ENCODE peak calls at places on chromosomes 1 and 21, in eight cellular contexts. One of them, this sample, is unnamed.
A peak's percentile ranks its signal among the peaks of the same experiment; 100 is the strongest.

GRCh38 chr1:21874778-21875547 is 62.1 kb downstream of the HSPG2 start:
- DNase-seq in foreskin fibroblast: no peak
- DNase-seq in NB4: no peak
- DNase-seq in colonic mucosa: no peak
- DNase-seq in GM10248: no peak
- DNase-seq in mucosa of descending colon: no peak
- DNase-seq in fibroblast of the aortic adventitia: no peak
- DNase-seq in mesothelial cell of epicardium: no peak
- DNase-seq in this sample: no peak

GRCh38 chr1:201461783-201462441 is 7.1 kb downstream of the PHLDA3 start:
- DNase-seq in foreskin fibroblast: peak; percentile 98
- DNase-seq in NB4: peak; percentile 71
- DNase-seq in colonic mucosa: peak; percentile 67
- DNase-seq in GM10248: no peak
- DNase-seq in mucosa of descending colon: peak; percentile 50
- DNase-seq in fibroblast of the aortic adventitia: peak; percentile 98
- DNase-seq in mesothelial cell of epicardium: no peak
- DNase-seq in this sample: no peak

GRCh38 chr21:16195476-16195875 is 465.7 kb downstream of the USP25 start:
- DNase-seq in foreskin fibroblast: peak; percentile 79
- DNase-seq in NB4: no peak
- DNase-seq in colonic mucosa: no peak
- DNase-seq in GM10248: no peak
- DNase-seq in mucosa of descending colon: no peak
- DNase-seq in fibroblast of the aortic adventitia: peak; percentile 85
- DNase-seq in mesothelial cell of epicardium: no peak
- DNase-seq in this sample: no peak

GRCh38 chr1:219039755-219040154 is 133.9 kb upstream of the LYPLAL1 start:
- DNase-seq in foreskin fibroblast: no peak
- DNase-seq in NB4: no peak
- DNase-seq in colonic mucosa: no peak
- DNase-seq in GM10248: no peak
- DNase-seq in mucosa of descending colon: no peak
- DNase-seq in fibroblast of the aortic adventitia: peak; percentile 72
- DNase-seq in mesothelial cell of epicardium: no peak
- DNase-seq in this sample: no peak

GRCh38 chr1:176903474-176903873 is 261.0 kb downstream of the ASTN1 start:
- DNase-seq in foreskin fibroblast: peak; percentile 47
- DNase-seq in NB4: no peak
- DNase-seq in colonic mucosa: no peak
- DNase-seq in GM10248: no peak
- DNase-seq in mucosa of descending colon: no peak
- DNase-seq in fibroblast of the aortic adventitia: peak; percentile 27
- DNase-seq in mesothelial cell of epicardium: no peak
- DNase-seq in this sample: no peak

GRCh38 chr1:219837274-219837993 is 90.9 kb downstream of the SLC30A10 start:
- DNase-seq in foreskin fibroblast: peak; percentile 75
- DNase-seq in NB4: peak; percentile 61
- DNase-seq in colonic mucosa: peak; percentile 46
- DNase-seq in GM10248: peak; percentile 45
- DNase-seq in mucosa of descending colon: peak; percentile 74
- DNase-seq in fibroblast of the aortic adventitia: peak; percentile 81
- DNase-seq in mesothelial cell of epicardium: no peak
- DNase-seq in this sample: peak; percentile 50

GRCh38 chr1:59926381-59927243 is at the start of gene CYP2J2:
- DNase-seq in foreskin fibroblast: peak; percentile 79
- DNase-seq in NB4: no peak
- DNase-seq in colonic mucosa: peak; percentile 86
- DNase-seq in GM10248: peak; percentile 35
- DNase-seq in mucosa of descending colon: peak; percentile 78
- DNase-seq in fibroblast of the aortic adventitia: peak; percentile 3
- DNase-seq in mesothelial cell of epicardium: peak; percentile 21
- DNase-seq in this sample: no peak

GRCh38 chr21:40029888-40030287 is 162.7 kb downstream of the PCP4 start:
- DNase-seq in foreskin fibroblast: no peak
- DNase-seq in NB4: no peak
- DNase-seq in colonic mucosa: no peak
- DNase-seq in GM10248: no peak
- DNase-seq in mucosa of descending colon: no peak
- DNase-seq in fibroblast of the aortic adventitia: no peak
- DNase-seq in mesothelial cell of epicardium: no peak
- DNase-seq in this sample: no peak

GRCh38 chr1:179831225-179831624 is 46.4 kb downstream of the TOR1AIP2 start:
- DNase-seq in foreskin fibroblast: no peak
- DNase-seq in NB4: no peak
- DNase-seq in colonic mucosa: no peak
- DNase-seq in GM10248: no peak
- DNase-seq in mucosa of descending colon: no peak
- DNase-seq in fibroblast of the aortic adventitia: no peak
- DNase-seq in mesothelial cell of epicardium: no peak
- DNase-seq in this sample: no peak

GRCh38 chr1:236064674-236065508 is at the start of gene NID1:
- DNase-seq in foreskin fibroblast: peak; percentile 95
- DNase-seq in NB4: no peak
- DNase-seq in colonic mucosa: peak; percentile 56
- DNase-seq in GM10248: peak; percentile 56
- DNase-seq in mucosa of descending colon: peak; percentile 47
- DNase-seq in fibroblast of the aortic adventitia: peak; percentile 76
- DNase-seq in mesothelial cell of epicardium: peak; percentile 42
- DNase-seq in this sample: peak; percentile 74

GRCh38 chr1:215987092-215987855 is 420.2 kb downstream of the KCTD3 start:
- DNase-seq in foreskin fibroblast: no peak
- DNase-seq in NB4: peak; percentile 12
- DNase-seq in colonic mucosa: no peak
- DNase-seq in GM10248: no peak
- DNase-seq in mucosa of descending colon: no peak
- DNase-seq in fibroblast of the aortic adventitia: no peak
- DNase-seq in mesothelial cell of epicardium: no peak
- DNase-seq in this sample: no peak

DNA sequence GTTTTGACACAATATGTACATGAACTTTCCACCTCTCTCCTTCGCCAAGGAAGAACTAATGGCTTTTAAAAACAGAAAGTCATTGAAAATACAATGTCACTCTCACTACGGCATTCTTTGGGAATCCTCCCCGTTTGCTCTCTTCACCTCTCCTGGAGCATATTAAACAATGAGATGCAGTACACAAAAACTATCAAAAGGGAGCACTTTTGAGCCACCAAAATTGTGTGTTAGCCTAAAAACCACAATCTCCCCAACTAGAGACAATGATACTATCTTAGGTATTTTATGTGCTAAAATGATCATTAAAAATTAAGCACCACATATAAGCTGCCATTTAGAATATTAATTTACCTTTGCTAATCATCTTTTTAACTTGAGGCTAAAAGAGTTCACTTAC is 425.5 kb downstream of the KCTD3 start:
- DNase-seq in foreskin fibroblast: peak; percentile 2
- DNase-seq in NB4: peak; percentile 12
- DNase-seq in colonic mucosa: no peak
- DNase-seq in GM10248: peak; percentile 8
- DNase-seq in mucosa of descending colon: no peak
- DNase-seq in fibroblast of the aortic adventitia: peak; percentile 28
- DNase-seq in mesothelial cell of epicardium: no peak
- DNase-seq in this sample: peak; percentile 4
- TF ChIP-seq CTCF in foreskin fibroblast: peak; percentile 49
- TF ChIP-seq CTCF in NB4: peak; percentile 18
- TF ChIP-seq CTCF in colonic mucosa: no peak
- TF ChIP-seq CTCF in GM10248: peak; percentile 9
- TF ChIP-seq CTCF in mucosa of descending colon: no peak
- TF ChIP-seq CTCF in fibroblast of the aortic adventitia: peak; percentile 34
- TF ChIP-seq CTCF in mesothelial cell of epicardium: no peak
- TF ChIP-seq CTCF in this sample: peak; percentile 49

GRCh38 chr1:227904541-227905335 is 43.0 kb downstream of the WNT9A start:
- DNase-seq in foreskin fibroblast: no peak
- DNase-seq in NB4: no peak
- DNase-seq in colonic mucosa: no peak
- DNase-seq in GM10248: no peak
- DNase-seq in mucosa of descending colon: no peak
- DNase-seq in fibroblast of the aortic adventitia: no peak
- DNase-seq in mesothelial cell of epicardium: no peak
- DNase-seq in this sample: no peak
- TF ChIP-seq CTCF in foreskin fibroblast: no peak
- TF ChIP-seq CTCF in NB4: no peak
- TF ChIP-seq CTCF in colonic mucosa: no peak
- TF ChIP-seq CTCF in GM10248: no peak
- TF ChIP-seq CTCF in mucosa of descending colon: no peak
- TF ChIP-seq CTCF in fibroblast of the aortic adventitia: no peak
- TF ChIP-seq CTCF in mesothelial cell of epicardium: no peak
- TF ChIP-seq CTCF in this sample: no peak

DNA sequence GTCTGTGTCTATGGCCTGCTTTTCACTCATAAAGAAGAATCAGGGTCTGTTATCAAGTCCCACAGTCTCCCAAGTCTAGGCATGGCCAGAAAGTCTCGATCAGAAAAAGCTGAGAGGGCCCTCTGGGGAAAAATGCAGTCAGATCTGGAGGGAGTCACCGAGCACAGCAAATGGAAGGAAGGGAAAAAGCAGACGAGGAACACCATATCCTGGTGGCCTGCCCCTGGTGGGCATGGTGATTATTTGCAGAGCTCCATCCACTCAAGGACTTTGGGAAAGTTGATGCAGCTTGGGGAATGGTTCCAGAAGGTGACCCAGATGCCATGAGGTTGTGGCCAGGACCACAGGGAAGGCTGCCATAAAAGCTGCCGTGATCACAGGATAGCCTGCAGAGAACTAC is 189.1 kb downstream of the CLIC6 start:
- DNase-seq in foreskin fibroblast: no peak
- DNase-seq in NB4: no peak
- DNase-seq in colonic mucosa: no peak
- DNase-seq in GM10248: no peak
- DNase-seq in mucosa of descending colon: no peak
- DNase-seq in fibroblast of the aortic adventitia: no peak
- DNase-seq in mesothelial cell of epicardium: no peak
- DNase-seq in this sample: no peak
- TF ChIP-seq CTCF in foreskin fibroblast: peak; percentile 24
- TF ChIP-seq CTCF in NB4: peak; percentile 20
- TF ChIP-seq CTCF in colonic mucosa: no peak
- TF ChIP-seq CTCF in GM10248: no peak
- TF ChIP-seq CTCF in mucosa of descending colon: no peak
- TF ChIP-seq CTCF in fibroblast of the aortic adventitia: peak; percentile 34
- TF ChIP-seq CTCF in mesothelial cell of epicardium: peak; percentile 21
- TF ChIP-seq CTCF in this sample: no peak

GRCh38 chr1:112674440-112674985 is at the start of gene MOV10:
- DNase-seq in foreskin fibroblast: peak; percentile 88
- DNase-seq in NB4: peak; percentile 77
- DNase-seq in colonic mucosa: peak; percentile 70
- DNase-seq in GM10248: peak; percentile 74
- DNase-seq in mucosa of descending colon: peak; percentile 80
- DNase-seq in fibroblast of the aortic adventitia: peak; percentile 68
- DNase-seq in mesothelial cell of epicardium: no peak
- DNase-seq in this sample: peak; percentile 79

GRCh38 chr1:112672009-112672408 is 2.5 kb upstream of the MOV10 start:
- DNase-seq in foreskin fibroblast: peak; percentile 17
- DNase-seq in NB4: no peak
- DNase-seq in colonic mucosa: no peak
- DNase-seq in GM10248: no peak
- DNase-seq in mucosa of descending colon: no peak
- DNase-seq in fibroblast of the aortic adventitia: peak; percentile 19
- DNase-seq in mesothelial cell of epicardium: no peak
- DNase-seq in this sample: no peak

GRCh38 chr1:112672842-112673241 is 1.6 kb upstream of the MOV10 start:
- DNase-seq in foreskin fibroblast: no peak
- DNase-seq in NB4: no peak
- DNase-seq in colonic mucosa: no peak
- DNase-seq in GM10248: no peak
- DNase-seq in mucosa of descending colon: no peak
- DNase-seq in fibroblast of the aortic adventitia: no peak
- DNase-seq in mesothelial cell of epicardium: no peak
- DNase-seq in this sample: no peak

GRCh38 chr1:112674986-112675727 is 698 bp downstream of the MOV10 start:
- DNase-seq in foreskin fibroblast: peak; percentile 71
- DNase-seq in NB4: peak; percentile 65
- DNase-seq in colonic mucosa: peak; percentile 47
- DNase-seq in GM10248: peak; percentile 64
- DNase-seq in mucosa of descending colon: peak; percentile 44
- DNase-seq in fibroblast of the aortic adventitia: no peak
- DNase-seq in mesothelial cell of epicardium: peak; percentile 52
- DNase-seq in this sample: peak; percentile 70

GRCh38 chr1:112673589-112674439 is 645 bp upstream of the MOV10 start:
- DNase-seq in foreskin fibroblast: peak; percentile 87
- DNase-seq in NB4: peak; percentile 34
- DNase-seq in colonic mucosa: no peak
- DNase-seq in GM10248: no peak
- DNase-seq in mucosa of descending colon: peak; percentile 42
- DNase-seq in fibroblast of the aortic adventitia: peak; percentile 83
- DNase-seq in mesothelial cell of epicardium: no peak
- DNase-seq in this sample: no peak
- TF ChIP-seq CTCF in foreskin fibroblast: peak; percentile 59
- TF ChIP-seq CTCF in NB4: peak; percentile 16
- TF ChIP-seq CTCF in colonic mucosa: peak; percentile 32
- TF ChIP-seq CTCF in GM10248: peak; percentile 33
- TF ChIP-seq CTCF in mucosa of descending colon: no peak
- TF ChIP-seq CTCF in fibroblast of the aortic adventitia: peak; percentile 67
- TF ChIP-seq CTCF in mesothelial cell of epicardium: peak; percentile 30
- TF ChIP-seq CTCF in this sample: peak; percentile 21

GRCh38 chr21:30831194-30831765 is 1.7 kb upstream of the KRTAP7-1 start:
- DNase-seq in foreskin fibroblast: peak; percentile 8
- DNase-seq in NB4: peak; percentile 47
- DNase-seq in colonic mucosa: peak; percentile 22
- DNase-seq in GM10248: peak; percentile 17
- DNase-seq in mucosa of descending colon: peak; percentile 12
- DNase-seq in fibroblast of the aortic adventitia: no peak
- DNase-seq in mesothelial cell of epicardium: no peak
- DNase-seq in this sample: peak; percentile 31
- TF ChIP-seq CTCF in foreskin fibroblast: peak; percentile 19
- TF ChIP-seq CTCF in NB4: peak; percentile 60
- TF ChIP-seq CTCF in colonic mucosa: peak; percentile 13
- TF ChIP-seq CTCF in GM10248: peak; percentile 46
- TF ChIP-seq CTCF in mucosa of descending colon: no peak
- TF ChIP-seq CTCF in fibroblast of the aortic adventitia: peak; percentile 23
- TF ChIP-seq CTCF in mesothelial cell of epicardium: peak; percentile 83
- TF ChIP-seq CTCF in this sample: peak; percentile 65

This sample was measured in GM13977.